ENCODE peak calls at places on chromosome 19, in five cellular contexts. I, P, J, V and K are unnamed samples.

GRCh38 chr19:11421607-11422098 is 2.5 kb upstream of the RGL3 start:
- DNase-seq in I (no peak), P (peak; percentile 92), J (no peak), V (no peak), K (no peak)

GRCh38 chr19:8308891-8309291 is 733 bp upstream of the CD320 start:
- DNase-seq in I (no peak), P (no peak), J (no peak), V (peak; percentile 9), K (no peak)

GRCh38 chr19:35457173-35457572 is 9.1 kb downstream of the FFAR2 start:
- DNase-seq in I (no peak), P (no peak), J (no peak), V (no peak), K (no peak)

GRCh38 chr19:49133621-49134454 is 14.5 kb downstream of the PPFIA3 start:
- DNase-seq in I (peak; percentile 54), P (peak; percentile 90), J (no peak), V (no peak), K (no peak)

GRCh38 chr19:46081928-46082727 is 41.3 kb upstream of the IGFL4 start:
- DNase-seq in I (peak; percentile 60), P (peak; percentile 39), J (no peak), V (no peak), K (no peak)

GRCh38 chr19:32619051-32619685 is 38.2 kb downstream of the PDCD5 start:
- DNase-seq in I (no peak), P (no peak), J (no peak), V (no peak), K (no peak)

GRCh38 chr19:30172643-30173242 is 199.4 kb upstream of the ZNF536 start:
- DNase-seq in I (no peak), P (no peak), J (no peak), V (no peak), K (no peak)

GRCh38 chr19:33796164-33797100 is at the start of gene KCTD15:
- DNase-seq in I (peak; percentile 45), P (peak; percentile 47), J (no peak), V (no peak), K (no peak)

GRCh38 chr19:45117666-45118065 is 24.7 kb downstream of the PPP1R37 start:
- DNase-seq in I (no peak), P (no peak), J (no peak), V (no peak), K (no peak)

GRCh38 chr19:1355974-1356865 is 27.5 kb upstream of the NDUFS7 start:
- DNase-seq in I (peak; percentile 33), P (no peak), J (no peak), V (no peak), K (no peak)

GRCh38 chr19:33110201-33110910 is 21.6 kb upstream of the WDR88 start:
- DNase-seq in I (peak; percentile 24), P (no peak), J (no peak), V (no peak), K (no peak)

GRCh38 chr19:33302175-33302973 is at the start of gene CEBPA:
- DNase-seq in I (peak; percentile 60), P (peak; percentile 84), J (no peak), V (peak; percentile 53), K (no peak)

GRCh38 chr19:35293733-35294309 is 1.9 kb downstream of the MAG start:
- DNase-seq in I (no peak), P (no peak), J (no peak), V (no peak), K (no peak)

GRCh38 chr19:45110811-45111210 is 17.8 kb downstream of the PPP1R37 start:
- DNase-seq in I (no peak), P (no peak), J (no peak), V (no peak), K (no peak)

GRCh38 chr19:12983561-12984142 is 11.6 kb upstream of the NFIX start:
- DNase-seq in I (peak; percentile 83), P (peak; percentile 78), J (no peak), V (peak; percentile 67), K (no peak)

GRCh38 chr19:3146677-3147100 is 10.9 kb downstream of the GNA15 start:
- DNase-seq in I (no peak), P (peak; percentile 71), J (no peak), V (no peak), K (no peak)

GRCh38 chr19:1168877-1169791 is 4.9 kb downstream of the SBNO2 start:
- DNase-seq in I (no peak), P (no peak), J (no peak), V (no peak), K (no peak)

GRCh38 chr19:40348961-40349507 is 539 bp downstream of the PLD3 start:
- DNase-seq in I (peak; percentile 55), P (no peak), J (no peak), V (no peak), K (no peak)

GRCh38 chr19:4909172-4909896 is at the start of gene UHRF1:
- DNase-seq in I (no peak), P (peak; percentile 41), J (no peak), V (no peak), K (no peak)

GRCh38 chr19:11361771-11362731 is 6.8 kb downstream of the PLPPR2 start:
- DNase-seq in I (no peak), P (peak; percentile 90), J (no peak), V (no peak), K (no peak)

GRCh38 chr19:33702606-33703437 is 81.1 kb downstream of the CHST8 start:
- DNase-seq in I (no peak), P (no peak), J (no peak), V (no peak), K (no peak)

GRCh38 chr19:46784262-46785053 is 3.9 kb downstream of the SLC1A5 start:
- DNase-seq in I (peak; percentile 74), P (peak; percentile 88), J (peak; percentile 96), V (peak; percentile 63), K (no peak)

GRCh38 chr19:18469245-18470107 is 31.5 kb upstream of the ISYNA1 start:
- DNase-seq in I (peak; percentile 49), P (peak; percentile 85), J (no peak), V (peak; percentile 43), K (no peak)

GRCh38 chr19:53813996-53814395 is 10.1 kb downstream of the NLRP12 start:
- DNase-seq in I (no peak), P (no peak), J (no peak), V (no peak), K (no peak)

GRCh38 chr19:19628499-19629134 is 597 bp upstream of the LPAR2 start:
- DNase-seq in I (no peak), P (peak; percentile 95), J (peak; percentile 60), V (no peak), K (no peak)

GRCh38 chr19:39206122-39206521 is 2.1 kb upstream of the SYCN start:
- DNase-seq in I (no peak), P (no peak), J (no peak), V (no peak), K (no peak)

DNA sequence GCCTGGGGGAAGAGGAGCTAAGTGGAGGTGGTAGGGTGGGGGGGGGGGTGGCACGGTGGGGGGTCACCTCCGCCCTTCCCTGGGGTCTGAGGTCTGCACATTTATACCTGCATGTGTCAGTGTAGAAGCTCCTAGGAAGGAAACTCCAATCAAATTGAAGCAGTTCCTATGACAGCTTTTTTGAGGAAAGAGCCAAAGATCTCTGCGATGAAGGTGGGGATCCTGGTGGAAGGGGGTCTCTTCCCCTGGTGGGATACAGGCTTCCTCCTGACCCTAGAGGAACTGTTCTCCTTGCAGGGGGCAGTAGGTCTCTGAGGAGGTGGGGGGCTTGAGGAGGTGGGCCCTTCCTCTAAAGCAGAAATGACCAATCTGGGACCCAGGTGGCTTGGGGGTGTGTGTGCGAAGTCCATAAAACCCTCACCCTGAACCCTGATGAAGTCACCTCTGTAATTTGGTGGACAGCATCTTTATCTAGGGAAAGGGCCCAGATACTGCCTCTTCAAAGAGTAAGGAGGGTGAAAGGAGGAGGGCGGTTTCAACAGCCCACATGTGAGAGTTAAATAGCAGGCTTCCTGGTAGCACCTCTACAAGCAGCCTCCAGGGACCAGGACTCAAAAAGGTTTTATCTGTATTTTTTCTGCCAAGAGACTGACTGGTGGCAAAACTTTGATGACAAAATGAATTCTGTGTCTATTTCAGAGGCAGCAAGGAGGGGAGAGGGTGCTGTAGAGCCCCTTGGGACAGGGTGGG is 12.9 kb downstream of the RANBP3 start:
- DNase-seq in I (no peak), P (no peak), J (no peak), V (no peak), K (no peak)
- H3K27ac ChIP-seq in I (no peak overlapping the region), P (no peak overlapping the region), J (no peak overlapping the region), V (peak overlapping the region; percentile 86), K (no peak overlapping the region)

DNA sequence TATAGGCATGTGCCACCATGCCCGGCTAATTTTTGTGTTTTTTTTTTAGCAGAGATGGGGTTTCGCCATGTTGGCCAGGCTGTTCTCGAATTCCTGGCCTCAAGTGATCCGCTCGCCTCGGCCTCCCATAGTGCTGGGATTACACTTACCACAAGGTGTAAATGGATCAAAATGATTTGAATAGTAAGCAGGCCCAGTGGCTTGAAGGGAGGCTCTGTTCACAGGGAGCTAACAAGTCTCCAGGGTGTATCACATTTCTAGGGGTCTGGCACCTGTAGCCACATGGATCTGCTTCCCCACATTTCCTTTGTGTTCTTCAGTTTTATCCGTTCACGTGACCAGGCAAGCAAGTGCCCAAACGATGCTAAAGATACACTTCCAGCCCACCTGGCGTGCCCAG is 13.5 kb upstream of the CNFN start:
- DNase-seq in I (no peak), P (no peak), J (no peak), V (no peak), K (no peak)
- H3K27ac ChIP-seq in I (no peak overlapping the region), P (no peak overlapping the region), J (no peak overlapping the region), V (no peak overlapping the region), K (no peak overlapping the region)

GRCh38 chr19:14113762-14114414 is 3.7 kb downstream of the PRKACA start:
- DNase-seq in I (no peak), P (no peak), J (no peak), V (no peak), K (no peak)
- H3K27ac ChIP-seq in I (no peak overlapping the region), P (no peak overlapping the region), J (no peak overlapping the region), V (peak overlapping the region; percentile 99), K (peak overlapping the region; percentile 90)

GRCh38 chr19:16121141-16121540 is 9.5 kb downstream of the RAB8A start:
- DNase-seq in I (no peak), P (no peak), J (no peak), V (no peak), K (no peak)
- H3K27ac ChIP-seq in I (no peak overlapping the region), P (no peak overlapping the region), J (peak overlapping the region; percentile 66), V (no peak overlapping the region), K (no peak overlapping the region)